ENCODE peak calls at places on chromosomes 1 and 21, in four cellular contexts. A is mammary epithelial cell; O is foreskin fibroblast; B is CD8-positive, alpha-beta T cell. C is an unnamed sample.

GRCh38 chr1:54728027-54728426 is 12.4 kb downstream of the TTC4 start:
- DNase-seq in A (no peak), O (no peak), B (no peak), C (no peak)

GRCh38 chr1:203321273-203322052 is 16.1 kb downstream of the BTG2 start:
- DNase-seq in A (no peak), O (no peak), B (no peak), C (no peak)

GRCh38 chr1:39405358-39405757 is 86.1 kb upstream of the BMP8A start:
- DNase-seq in A (no peak), O (peak), B (no peak), C (no peak)

GRCh38 chr1:180779584-180779983 is 133.1 kb upstream of the KIAA1614 start:
- DNase-seq in A (no peak), O (no peak), B (no peak), C (no peak)

GRCh38 chr1:220370041-220370700 is 97.9 kb upstream of the RAB3GAP2 start:
- DNase-seq in A (peak), O (peak), B (no peak), C (peak)

GRCh38 chr21:24076179-24076578 is 1531.1 kb downstream of the MRPL39 start:
- DNase-seq in A (no peak), O (peak), B (no peak), C (no peak)

GRCh38 chr1:155001438-155001687 is 1.2 kb upstream of the ZBTB7B start:
- DNase-seq in A (no peak), O (no peak), B (no peak), C (no peak)

GRCh38 chr1:111290640-111291039 is at the start of gene CHIA:
- DNase-seq in A (peak), O (no peak), B (no peak), C (no peak)

GRCh38 chr1:906532-907420 is 16.9 kb upstream of the SAMD11 start:
- DNase-seq in A (peak), O (peak), B (peak), C (peak)
- H3K4me3 ChIP-seq in A (no peak), O (no peak), B (no peak), C (no peak)

GRCh38 chr1:1285618-1286311 is 5.5 kb downstream of the SCNN1D start:
- DNase-seq in A (no peak), O (no peak), B (peak), C (no peak)

GRCh38 chr1:1283821-1284220 is 3.6 kb downstream of the SCNN1D start:
- DNase-seq in A (no peak), O (peak), B (no peak), C (no peak)

GRCh38 chr1:1286313-1287261 is 6.4 kb downstream of the SCNN1D start:
- DNase-seq in A (no peak), O (no peak), B (peak), C (no peak)

GRCh38 chr1:1284370-1285101 is 4.3 kb downstream of the SCNN1D start:
- DNase-seq in A (no peak), O (no peak), B (peak), C (no peak)

GRCh38 chr1:1285102-1285571 is 4.9 kb downstream of the SCNN1D start:
- DNase-seq in A (no peak), O (no peak), B (no peak), C (no peak)
- H3K4me3 ChIP-seq in A (no peak), O (no peak), B (no peak), C (no peak)

GRCh38 chr1:116091083-116091482 is 20.1 kb upstream of the MAB21L3 start:
- DNase-seq in A (no peak), O (no peak), B (no peak), C (no peak)

GRCh38 chr1:116092752-116093489 is 18.3 kb upstream of the MAB21L3 start:
- DNase-seq in A (no peak), O (no peak), B (no peak), C (no peak)

GRCh38 chr1:116087628-116088027 is 23.6 kb upstream of the MAB21L3 start:
- DNase-seq in A (no peak), O (no peak), B (no peak), C (no peak)

GRCh38 chr1:116095027-116095426 is 16.2 kb upstream of the MAB21L3 start:
- DNase-seq in A (no peak), O (no peak), B (no peak), C (no peak)

DNA sequence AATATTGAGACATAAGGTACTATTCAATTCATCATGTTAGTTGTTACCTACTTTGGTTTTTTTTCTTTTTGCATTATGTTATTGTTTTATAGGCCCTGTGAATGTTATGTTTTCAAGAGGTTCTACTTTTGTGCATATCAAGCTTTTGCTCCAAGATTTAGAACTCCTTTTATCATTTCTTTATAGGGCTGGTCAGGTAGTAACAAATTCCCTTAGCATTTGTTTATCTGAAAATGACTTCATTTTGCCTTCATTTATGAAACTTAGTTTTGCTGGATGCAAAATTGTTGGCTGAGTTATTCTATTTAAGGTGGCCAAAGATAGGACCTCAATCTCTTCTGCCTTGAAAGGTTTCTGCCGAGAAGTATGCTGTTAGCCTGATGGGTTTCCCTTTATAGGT is 21.3 kb upstream of the MAB21L3 start:
- DNase-seq in A (no peak), O (no peak), B (no peak), C (no peak)
- H3K4me3 ChIP-seq in A (no peak), O (no peak), B (no peak), C (no peak)

DNA sequence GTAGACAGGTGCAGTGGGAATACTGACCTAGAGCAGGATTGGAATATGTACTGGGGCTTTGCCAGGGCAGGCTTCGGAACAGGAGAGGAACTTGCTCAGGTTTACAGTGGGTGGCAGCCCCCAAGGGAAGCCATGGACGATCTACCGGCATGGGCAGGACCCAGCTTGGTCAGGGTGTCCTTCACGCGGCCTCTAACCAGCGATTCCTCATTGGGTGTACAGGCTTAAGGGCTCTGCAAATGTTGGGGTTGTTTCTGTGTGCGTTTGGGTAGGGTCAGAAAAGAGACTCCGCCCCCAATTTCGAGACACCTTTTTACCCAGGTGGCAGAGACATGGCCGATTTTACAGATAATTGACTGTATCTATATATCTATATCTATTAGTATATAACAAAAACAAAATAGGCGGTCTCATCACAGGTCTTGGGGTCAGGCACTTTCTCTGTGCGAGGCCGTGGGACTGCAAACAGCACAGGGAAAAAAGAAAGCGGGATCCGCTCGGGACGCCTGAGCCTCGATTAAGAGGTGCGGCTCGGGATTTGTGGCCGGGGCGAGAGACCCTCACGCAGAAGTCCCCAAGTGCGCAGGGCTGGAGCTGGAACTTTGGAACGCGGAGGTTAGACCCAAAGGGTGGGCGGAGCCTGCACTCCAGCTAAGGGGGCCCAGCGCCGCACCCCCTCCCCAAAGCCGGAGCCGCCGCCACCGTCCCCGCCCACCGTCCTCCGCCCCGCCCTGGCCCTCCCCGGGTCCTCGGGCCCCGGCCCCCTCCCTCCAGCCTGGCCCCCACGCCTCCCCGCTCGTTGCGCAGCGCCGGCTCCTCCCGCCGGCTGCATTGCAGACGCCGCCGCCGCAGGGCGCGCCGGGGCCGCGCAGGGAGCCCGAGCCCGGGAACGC is 67.5 kb upstream of the VAMP3 start:
- DNase-seq in A (no peak), O (no peak), B (peak), C (no peak)
- H3K4me3 ChIP-seq in A (peak), O (no peak), B (no peak), C (no peak)

DNA sequence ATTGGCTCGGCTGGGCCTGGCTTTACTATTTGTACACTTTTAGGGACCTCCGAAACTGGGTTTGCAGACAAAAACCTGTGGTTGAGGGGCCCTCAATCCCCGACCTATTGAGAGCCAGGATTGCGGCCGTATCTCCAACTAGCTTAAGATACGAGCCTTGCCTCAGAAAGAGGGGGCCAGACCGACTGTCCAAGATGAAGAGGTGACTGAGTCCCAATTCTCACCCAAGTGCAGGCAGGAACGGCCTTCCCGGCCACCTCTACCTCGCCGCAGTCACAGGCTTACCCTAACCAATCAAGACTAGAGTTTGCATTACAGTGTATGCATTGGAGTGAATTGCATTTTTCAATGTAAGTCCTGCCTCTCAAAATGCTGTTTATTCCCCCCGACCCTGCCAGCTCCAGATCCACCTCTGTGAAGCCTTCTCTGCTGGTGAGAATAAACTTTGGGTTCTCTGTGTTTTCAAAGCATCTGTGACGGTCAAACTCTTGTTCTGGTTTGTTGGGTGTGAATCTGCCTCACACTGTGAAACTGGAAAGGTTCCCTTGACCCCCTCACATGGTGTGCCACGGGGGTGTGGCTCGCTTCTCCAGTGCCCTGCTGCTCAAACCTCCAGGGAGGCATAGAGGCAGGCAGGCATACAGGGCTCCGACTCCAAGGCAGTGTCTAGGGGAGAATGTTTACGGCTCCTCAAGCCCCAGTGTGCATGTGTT is 62.2 kb upstream of the WLS start:
- DNase-seq in A (no peak), O (no peak), B (no peak), C (no peak)
- H3K4me3 ChIP-seq in A (no peak), O (no peak), B (no peak), C (no peak)

GRCh38 chr1:222404710-222405109 is 143.2 kb downstream of the HHIPL2 start:
- DNase-seq in A (no peak), O (no peak), B (no peak), C (no peak)
- H3K4me3 ChIP-seq in A (no peak), O (no peak), B (no peak), C (no peak)

C was measured in HFF-Myc.